ENCODE peak calls at places on chromosomes 12 and 14, in four cellular contexts. One of them, this sample, is unnamed.

GRCh38 chr12:89770391-89770790 is 61.8 kb upstream of the ATP2B1 start:
- DNase-seq in HepG2: no peak
- DNase-seq in GM12878: no peak
- DNase-seq in H1: no peak
- DNase-seq in this sample: no peak

GRCh38 chr12:113604666-113605065 is 133.0 kb upstream of the LHX5 start:
- DNase-seq in H1: no peak
- DNase-seq in HepG2: no peak
- DNase-seq in GM12878: no peak
- DNase-seq in this sample: no peak

GRCh38 chr14:54585214-54585613 is 18.3 kb downstream of the SAMD4A start:
- DNase-seq in HepG2: no peak
- DNase-seq in H1: no peak
- DNase-seq in GM12878: no peak
- DNase-seq in this sample: no peak

GRCh38 chr12:13114251-13115052 is 11.0 kb upstream of the GSG1 start:
- DNase-seq in H1: no peak
- DNase-seq in GM12878: no peak
- DNase-seq in HepG2: no peak
- DNase-seq in this sample: no peak

GRCh38 chr12:131938082-131938481 is 9.0 kb downstream of the PUS1 start:
- DNase-seq in H1: no peak
- DNase-seq in HepG2: no peak
- DNase-seq in GM12878: no peak
- DNase-seq in this sample: no peak

GRCh38 chr14:21933681-21934080 is 260.1 kb upstream of the OR4E1 start:
- DNase-seq in GM12878: no peak
- DNase-seq in H1: no peak
- DNase-seq in HepG2: no peak
- DNase-seq in this sample: no peak

GRCh38 chr14:54472291-54472690 is 16.5 kb downstream of the GMFB start:
- DNase-seq in H1: no peak
- DNase-seq in HepG2: no peak
- DNase-seq in GM12878: no peak
- DNase-seq in this sample: no peak

GRCh38 chr12:112125250-112125999 is at the start of gene TRAFD1:
- DNase-seq in HepG2: peak; percentile 94
- DNase-seq in GM12878: peak; percentile 92
- DNase-seq in H1: peak; percentile 88
- DNase-seq in this sample: peak; percentile 96

GRCh38 chr12:3216726-3217682 is 139.8 kb downstream of the TSPAN9 start:
- DNase-seq in GM12878: no peak
- DNase-seq in H1: no peak
- DNase-seq in HepG2: no peak
- DNase-seq in this sample: no peak

GRCh38 chr12:111748195-111748803 is 18.4 kb upstream of the ALDH2 start:
- DNase-seq in HepG2: no peak
- DNase-seq in GM12878: no peak
- DNase-seq in H1: no peak
- DNase-seq in this sample: no peak

GRCh38 chr12:57890191-57891120 is 43.9 kb upstream of the CTDSP2 start:
- DNase-seq in H1: no peak
- DNase-seq in HepG2: no peak
- DNase-seq in GM12878: no peak
- DNase-seq in this sample: no peak

GRCh38 chr12:4441355-4442330 is 4.0 kb downstream of the FGF6 start:
- DNase-seq in HepG2: no peak
- DNase-seq in H1: peak; percentile 41
- DNase-seq in GM12878: no peak
- DNase-seq in this sample: peak; percentile 98
- TF ChIP-seq ZNF274 in HepG2: no peak
- TF ChIP-seq ZNF274 in H1: no peak
- TF ChIP-seq ZNF274 in GM12878: no peak
- TF ChIP-seq ZNF274 in this sample: no peak

GRCh38 chr14:27242874-27243273 is 645.0 kb upstream of the NOVA1 start:
- DNase-seq in GM12878: no peak
- DNase-seq in H1: no peak
- DNase-seq in HepG2: no peak
- DNase-seq in this sample: no peak
- TF ChIP-seq SUZ12 in GM12878: no peak
- TF ChIP-seq SUZ12 in H1: no peak
- TF ChIP-seq SUZ12 in HepG2: no peak
- TF ChIP-seq SUZ12 in this sample: no peak

GRCh38 chr14:50808053-50808452 is 22.9 kb downstream of the NIN start:
- DNase-seq in GM12878: no peak
- DNase-seq in H1: no peak
- DNase-seq in HepG2: no peak
- DNase-seq in this sample: no peak
- TF ChIP-seq YY1 in GM12878: no peak
- TF ChIP-seq YY1 in H1: no peak
- TF ChIP-seq YY1 in HepG2: no peak
- TF ChIP-seq YY1 in this sample: no peak

DNA sequence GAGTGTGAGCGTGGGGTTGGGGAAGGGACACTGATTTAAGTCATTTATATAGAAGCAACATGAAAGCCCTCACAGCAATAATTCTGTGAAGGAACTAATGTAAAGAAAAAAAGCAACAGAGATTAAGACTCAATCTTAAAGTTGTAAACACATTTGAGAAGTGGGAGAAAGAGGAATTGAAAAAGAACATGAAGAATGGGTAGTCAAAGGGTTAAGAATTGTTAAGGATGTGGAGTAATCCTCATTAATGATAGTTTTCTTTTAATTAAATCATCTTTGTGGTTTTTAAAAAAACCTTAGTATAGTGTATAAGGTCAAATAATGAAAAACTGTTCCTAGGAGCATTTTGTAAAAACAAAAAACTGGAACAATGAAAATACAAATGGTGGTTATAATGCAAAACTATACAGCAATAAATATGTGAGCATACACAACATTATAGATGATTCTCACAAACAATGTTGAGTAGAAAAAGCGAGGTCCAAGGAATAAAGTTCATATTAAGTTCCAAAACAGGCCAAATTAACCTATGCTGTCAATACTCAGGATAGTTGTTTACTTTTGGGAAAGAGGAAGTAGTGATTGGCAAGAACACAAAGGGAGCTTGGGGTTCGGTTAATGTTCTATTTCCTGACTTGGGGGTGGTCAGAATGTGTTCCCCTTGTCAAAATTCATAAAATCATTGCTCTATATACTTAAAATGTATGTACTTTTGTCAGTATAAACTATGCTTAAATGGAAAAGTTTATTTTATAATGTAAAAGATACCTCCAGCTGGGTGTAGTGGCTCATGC is 120.4 kb upstream of the ATF7IP start:
- DNase-seq in GM12878: no peak
- DNase-seq in HepG2: no peak
- DNase-seq in H1: no peak
- DNase-seq in this sample: no peak
- TF ChIP-seq ZNF274 in GM12878: no peak
- TF ChIP-seq ZNF274 in HepG2: no peak
- TF ChIP-seq ZNF274 in H1: no peak
- TF ChIP-seq ZNF274 in this sample: no peak

DNA sequence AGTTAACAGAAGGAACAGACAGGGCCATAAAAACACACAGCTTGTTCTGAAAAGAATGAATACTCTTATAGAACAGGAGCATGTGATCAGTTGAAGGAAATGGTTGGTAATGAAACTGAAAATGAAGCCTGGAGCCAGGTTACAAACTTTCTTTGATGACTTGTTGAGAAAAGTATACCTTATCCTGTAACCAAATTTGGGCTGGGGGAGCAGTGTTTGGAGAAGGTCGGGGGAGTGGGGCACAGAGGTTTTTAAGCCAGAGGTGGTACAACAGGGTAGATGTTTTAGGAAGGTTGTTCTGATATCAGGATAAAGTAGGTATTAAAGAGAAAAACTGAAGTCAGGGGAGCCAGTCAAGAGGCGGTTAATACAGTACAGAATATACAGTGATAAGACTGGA is 8.2 kb downstream of the GOLT1B start:
- DNase-seq in HepG2: no peak
- DNase-seq in H1: no peak
- DNase-seq in GM12878: peak; percentile 19
- DNase-seq in this sample: no peak
- TF ChIP-seq SUZ12 in HepG2: no peak
- TF ChIP-seq SUZ12 in H1: no peak
- TF ChIP-seq SUZ12 in GM12878: no peak
- TF ChIP-seq SUZ12 in this sample: no peak

This sample was measured in NT2/D1.